ENCODE peak calls at places on chromosomes 3 and 15, in ten cellular contexts. I is neural crest cell; Q is SK-MEL-5; V is head of caudate nucleus; F is HEK293T; X is amniotic stem cell; Z is EL; T is M059J; E is CD4-positive, CD25-positive, alpha-beta regulatory T cell; H is foreskin fibroblast. C is an unnamed sample.

GRCh38 chr3:120791958-120792357 is 49.4 kb downstream of the GTF2E1 start:
- DNase-seq in F (no peak), X (peak), H (peak), E (no peak), Q (no peak), T (peak), V (no peak), Z (peak), I (no peak), C (peak)

GRCh38 chr3:127019449-127019848 is 36.5 kb downstream of the PLXNA1 start:
- DNase-seq in H (peak), Q (no peak), F (no peak), I (no peak), T (peak), X (no peak), E (no peak), V (no peak), Z (peak), C (peak)

GRCh38 chr15:37094542-37095196 is 5.7 kb downstream of the MEIS2 start:
- DNase-seq in Z (peak), E (no peak), I (no peak), F (no peak), H (no peak), Q (no peak), T (peak), X (no peak), V (no peak), C (no peak)

GRCh38 chr3:117735481-117736101 is 1026.0 kb downstream of the TUSC7 start:
- DNase-seq in E (no peak), Z (peak), X (peak), H (peak), I (no peak), Q (no peak), V (no peak), T (peak), F (no peak), C (peak)

GRCh38 chr3:42745776-42746454 is 27.1 kb downstream of the CCDC13 start:
- DNase-seq in X (no peak), Z (no peak), F (no peak), T (no peak), Q (no peak), H (no peak), I (no peak), E (no peak), V (no peak), C (no peak)

GRCh38 chr15:78317145-78317836 is 17.9 kb upstream of the SKIC8 start:
- DNase-seq in I (no peak), T (peak), H (no peak), V (no peak), Q (peak), X (no peak), Z (peak), E (no peak), F (no peak), C (no peak)

GRCh38 chr15:98692213-98692612 is 43.9 kb downstream of the IGF1R start:
- DNase-seq in H (no peak), Q (no peak), I (no peak), Z (no peak), E (no peak), T (no peak), X (no peak), V (no peak), F (no peak), C (no peak)

GRCh38 chr3:172181936-172182708 is 142.7 kb downstream of the FNDC3B start:
- DNase-seq in F (no peak), E (no peak), I (no peak), X (no peak), H (peak), T (peak), Q (no peak), Z (peak), V (no peak), C (peak)

GRCh38 chr15:80891006-80891405 is 98.6 kb downstream of the MESD start:
- DNase-seq in F (no peak), E (no peak), H (no peak), Q (no peak), Z (no peak), V (no peak), X (no peak), I (no peak), T (no peak), C (peak)

GRCh38 chr3:172760406-172760805 is 9.9 kb downstream of the ECT2 start:
- DNase-seq in I (no peak), V (no peak), X (no peak), E (no peak), Q (no peak), H (peak), T (peak), F (no peak), Z (peak), C (no peak)

GRCh38 chr3:9047465-9048346 is 84.4 kb upstream of the RAD18 start:
- DNase-seq in I (peak), V (no peak), F (no peak), E (no peak), T (no peak), X (no peak), H (no peak), Q (no peak), Z (no peak), C (no peak)

GRCh38 chr3:78969483-78969882 is 798.3 kb downstream of the ROBO1 start:
- DNase-seq in V (peak), T (no peak), X (no peak), E (no peak), I (no peak), H (peak), F (no peak), Z (no peak), Q (peak), C (peak)

GRCh38 chr3:111080357-111080937 is 8.8 kb downstream of the NECTIN3 start:
- DNase-seq in X (no peak), T (peak), H (no peak), V (no peak), I (no peak), Z (peak), Q (peak), E (no peak), F (no peak), C (peak)

GRCh38 chr3:37372669-37373068 is 198.3 kb upstream of the LRRFIP2 start:
- DNase-seq in I (no peak), E (no peak), H (no peak), V (no peak), F (no peak), T (no peak), Z (no peak), Q (no peak), X (no peak), C (no peak)

GRCh38 chr3:40116478-40117162 is 192.9 kb upstream of the EIF1B start:
- DNase-seq in V (no peak), H (peak), Z (peak), F (no peak), Q (peak), X (peak), I (no peak), E (no peak), T (peak), C (peak)

GRCh38 chr15:43789409-43789808 is 2.7 kb upstream of the SERF2 start:
- DNase-seq in Q (no peak), F (no peak), I (no peak), T (no peak), H (no peak), E (no peak), X (no peak), Z (no peak), V (no peak), C (no peak)

GRCh38 chr15:75177360-75178071 is 24.2 kb upstream of the C15orf39 start:
- DNase-seq in I (no peak), E (no peak), V (no peak), Z (no peak), Q (no peak), H (no peak), F (no peak), T (no peak), X (no peak), C (no peak)

GRCh38 chr3:129316121-129317013 is 37.7 kb downstream of the HMCES start:
- DNase-seq in V (peak), H (peak), E (peak), Q (peak), T (peak), Z (peak), I (peak), X (peak), F (peak), C (peak)

GRCh38 chr15:25060472-25060803 is 105.7 kb downstream of the SNRPN start:
- DNase-seq in F (no peak), V (peak), I (no peak), X (no peak), Z (no peak), E (no peak), T (no peak), H (no peak), Q (no peak), C (no peak)

GRCh38 chr3:99808163-99808794 is 9.4 kb upstream of the CMSS1 start:
- DNase-seq in Q (peak), T (peak), E (peak), I (peak), V (no peak), Z (peak), F (peak), X (peak), H (peak), C (peak)

GRCh38 chr3:98329392-98330124 is 24.1 kb upstream of the OR5K4 start:
- DNase-seq in F (peak), T (peak), E (peak), Q (peak), X (no peak), Z (peak), I (peak), H (peak), V (peak), C (peak)

GRCh38 chr3:174907027-174907426 is 47.9 kb downstream of the NAALADL2 start:
- DNase-seq in F (no peak), X (no peak), Z (peak), V (no peak), E (no peak), T (no peak), Q (no peak), H (no peak), I (no peak), C (peak)

GRCh38 chr3:186536883-186537553 is 7.2 kb downstream of the CRYGS start:
- DNase-seq in X (no peak), E (no peak), T (peak), I (no peak), F (no peak), H (no peak), Z (no peak), V (no peak), Q (no peak), C (no peak)

GRCh38 chr15:87877114-87877810 is 379.3 kb downstream of the NTRK3 start:
- DNase-seq in Z (peak), T (peak), Q (no peak), F (no peak), H (no peak), E (no peak), X (no peak), V (no peak), I (no peak), C (peak)

GRCh38 chr3:193872265-193872753 is 263.6 kb upstream of the HES1 start:
- DNase-seq in X (no peak), H (peak), I (no peak), E (no peak), V (no peak), Q (peak), T (peak), Z (peak), F (no peak), C (peak)

GRCh38 chr3:4493931-4494806 is 1.0 kb downstream of the ITPR1 start:
- DNase-seq in Z (peak), Q (no peak), I (peak), F (peak), V (no peak), T (peak), E (no peak), H (peak), X (no peak), C (peak)

GRCh38 chr15:63288342-63288741 is 10.9 kb downstream of the APH1B start:
- DNase-seq in F (no peak), I (no peak), X (no peak), T (peak), E (no peak), Q (peak), V (no peak), Z (no peak), H (no peak), C (no peak)

GRCh38 chr15:50077655-50078054 is 41.4 kb downstream of the ATP8B4 start:
- DNase-seq in I (no peak), F (no peak), E (no peak), V (peak), X (no peak), Q (peak), H (no peak), Z (no peak), T (no peak), C (no peak)

GRCh38 chr15:84992157-84992940 is 10.7 kb downstream of the PDE8A start:
- DNase-seq in F (no peak), T (peak), H (peak), I (no peak), X (peak), E (no peak), Z (peak), V (no peak), Q (no peak), C (peak)

GRCh38 chr15:48609486-48609885 is 36.0 kb downstream of the FBN1 start:
- DNase-seq in E (no peak), I (no peak), T (no peak), F (no peak), Z (no peak), H (no peak), Q (no peak), X (no peak), V (no peak), C (peak)

GRCh38 chr3:9340450-9341009 is 22.3 kb upstream of the THUMPD3 start:
- DNase-seq in V (no peak), F (no peak), I (no peak), Q (no peak), H (peak), E (no peak), Z (peak), T (peak), X (peak), C (peak)

GRCh38 chr3:50324351-50325144 is 2.0 kb upstream of the HYAL2 start:
- DNase-seq in I (peak), H (peak), V (peak), F (peak), T (peak), X (peak), E (peak), Q (peak), Z (peak), C (peak)

GRCh38 chr3:128681277-128681829 is 30.7 kb upstream of the RPN1 start:
- DNase-seq in F (no peak), Z (no peak), E (no peak), V (no peak), T (no peak), X (no peak), I (no peak), Q (peak), H (no peak), C (no peak)

GRCh38 chr3:135197246-135197645 is 402.2 kb downstream of the EPHB1 start:
- DNase-seq in I (no peak), Q (peak), H (no peak), Z (no peak), T (peak), V (no peak), E (no peak), F (no peak), X (no peak), C (no peak)

GRCh38 chr15:57686657-57687056 is 19.9 kb upstream of the POLR2M start:
- DNase-seq in H (no peak), V (no peak), T (no peak), I (no peak), Q (peak), X (no peak), E (no peak), Z (no peak), F (no peak), C (no peak)

GRCh38 chr3:15711281-15711680 is 86.5 kb downstream of the ANKRD28 start:
- DNase-seq in Q (peak), H (no peak), E (no peak), X (no peak), Z (no peak), V (no peak), I (no peak), F (no peak), T (no peak), C (no peak)

GRCh38 chr3:149371001-149371722 is 6.3 kb downstream of the TM4SF1 start:
- DNase-seq in Q (peak), Z (peak), E (no peak), T (peak), V (no peak), I (no peak), X (no peak), H (peak), F (no peak), C (peak)

GRCh38 chr15:58865420-58865880 is 68.0 kb downstream of the SLTM start:
- DNase-seq in T (no peak), V (no peak), X (no peak), Z (no peak), Q (no peak), I (no peak), H (no peak), F (no peak), E (no peak), C (peak)

GRCh38 chr3:191492601-191493000 is 31.6 kb downstream of the PYDC2 start:
- DNase-seq in F (no peak), I (no peak), Q (no peak), Z (peak), V (no peak), X (no peak), H (no peak), E (no peak), T (peak), C (no peak)